ENCODE peak calls at places on chromosome 10, in four cellular contexts. One of them, this sample, is unnamed.

GRCh38 chr10:7544203-7544602 is 122.6 kb downstream of the ITIH5 start:
- DNase-seq in SK-N-SH: no peak
- DNase-seq in HepG2: no peak
- DNase-seq in HCT116: no peak
- DNase-seq in this sample: no peak

GRCh38 chr10:97050959-97051496 is 134.7 kb downstream of the SLIT1 start:
- DNase-seq in HCT116: no peak
- DNase-seq in HepG2: no peak
- DNase-seq in SK-N-SH: no peak
- DNase-seq in this sample: no peak

GRCh38 chr10:28180654-28181053 is 122.2 kb downstream of the MPP7 start:
- DNase-seq in HepG2: peak; percentile 2
- DNase-seq in HCT116: peak; percentile 69
- DNase-seq in SK-N-SH: no peak
- DNase-seq in this sample: no peak

GRCh38 chr10:70656489-70656888 is 15.8 kb upstream of the ADAMTS14 start:
- DNase-seq in SK-N-SH: no peak
- DNase-seq in HCT116: no peak
- DNase-seq in HepG2: no peak
- DNase-seq in this sample: peak; percentile 72

GRCh38 chr10:6461961-6462360 is 118.1 kb downstream of the PRKCQ start:
- DNase-seq in HepG2: no peak
- DNase-seq in HCT116: no peak
- DNase-seq in SK-N-SH: no peak
- DNase-seq in this sample: no peak

GRCh38 chr10:30436200-30436599 is 2.2 kb downstream of the MAP3K8 start:
- DNase-seq in HCT116: no peak
- DNase-seq in HepG2: no peak
- DNase-seq in SK-N-SH: no peak
- DNase-seq in this sample: peak; percentile 79

GRCh38 chr10:28684157-28684985 is 7.0 kb downstream of the BAMBI start:
- DNase-seq in HepG2: no peak
- DNase-seq in HCT116: no peak
- DNase-seq in SK-N-SH: no peak
- DNase-seq in this sample: no peak

GRCh38 chr10:97197030-97197500 is 11.3 kb upstream of the SLIT1 start:
- DNase-seq in HCT116: no peak
- DNase-seq in HepG2: no peak
- DNase-seq in SK-N-SH: no peak
- DNase-seq in this sample: peak; percentile 6

GRCh38 chr10:96360331-96360730 is 1.5 kb upstream of the OPALIN start:
- DNase-seq in HCT116: no peak
- DNase-seq in HepG2: no peak
- DNase-seq in SK-N-SH: no peak
- DNase-seq in this sample: no peak

GRCh38 chr10:88114368-88114767 is 250.9 kb downstream of the PTEN start:
- DNase-seq in HCT116: peak; percentile 35
- DNase-seq in SK-N-SH: peak; percentile 36
- DNase-seq in HepG2: peak; percentile 44
- DNase-seq in this sample: peak; percentile 39

GRCh38 chr10:63157845-63158624 is 24.9 kb downstream of the NRBF2 start:
- DNase-seq in HCT116: peak; percentile 85
- DNase-seq in SK-N-SH: peak; percentile 54
- DNase-seq in HepG2: peak; percentile 84
- DNase-seq in this sample: peak; percentile 92

GRCh38 chr10:72336259-72337038 is 18.3 kb downstream of the DNAJB12 start:
- DNase-seq in HepG2: no peak
- DNase-seq in SK-N-SH: no peak
- DNase-seq in HCT116: no peak
- DNase-seq in this sample: no peak

GRCh38 chr10:3811331-3811870 is 26.4 kb upstream of the KLF6 start:
- DNase-seq in SK-N-SH: no peak
- DNase-seq in HepG2: no peak
- DNase-seq in HCT116: no peak
- DNase-seq in this sample: no peak

GRCh38 chr10:14601872-14602725 is 172.6 kb downstream of the FAM107B start:
- DNase-seq in HCT116: peak; percentile 52
- DNase-seq in HepG2: peak; percentile 72
- DNase-seq in SK-N-SH: no peak
- DNase-seq in this sample: peak; percentile 8

GRCh38 chr10:30857803-30858202 is 173.9 kb downstream of the ZNF438 start:
- DNase-seq in HCT116: no peak
- DNase-seq in HepG2: no peak
- DNase-seq in SK-N-SH: no peak
- DNase-seq in this sample: no peak

GRCh38 chr10:100999742-101000601 is at the start of gene LZTS2:
- DNase-seq in SK-N-SH: peak; percentile 93
- DNase-seq in HepG2: no peak
- DNase-seq in HCT116: no peak
- DNase-seq in this sample: peak; percentile 78

GRCh38 chr10:100998991-100999741 is 442 bp upstream of the LZTS2 start:
- DNase-seq in HCT116: no peak
- DNase-seq in HepG2: peak; percentile 45
- DNase-seq in SK-N-SH: peak; percentile 93
- DNase-seq in this sample: peak; percentile 79

GRCh38 chr10:101000602-101000991 is 989 bp downstream of the LZTS2 start:
- DNase-seq in HepG2: no peak
- DNase-seq in HCT116: no peak
- DNase-seq in SK-N-SH: no peak
- DNase-seq in this sample: peak; percentile 27

GRCh38 chr10:101002456-101002855 is 2.8 kb downstream of the LZTS2 start:
- DNase-seq in HCT116: no peak
- DNase-seq in HepG2: no peak
- DNase-seq in SK-N-SH: no peak
- DNase-seq in this sample: no peak

DNA sequence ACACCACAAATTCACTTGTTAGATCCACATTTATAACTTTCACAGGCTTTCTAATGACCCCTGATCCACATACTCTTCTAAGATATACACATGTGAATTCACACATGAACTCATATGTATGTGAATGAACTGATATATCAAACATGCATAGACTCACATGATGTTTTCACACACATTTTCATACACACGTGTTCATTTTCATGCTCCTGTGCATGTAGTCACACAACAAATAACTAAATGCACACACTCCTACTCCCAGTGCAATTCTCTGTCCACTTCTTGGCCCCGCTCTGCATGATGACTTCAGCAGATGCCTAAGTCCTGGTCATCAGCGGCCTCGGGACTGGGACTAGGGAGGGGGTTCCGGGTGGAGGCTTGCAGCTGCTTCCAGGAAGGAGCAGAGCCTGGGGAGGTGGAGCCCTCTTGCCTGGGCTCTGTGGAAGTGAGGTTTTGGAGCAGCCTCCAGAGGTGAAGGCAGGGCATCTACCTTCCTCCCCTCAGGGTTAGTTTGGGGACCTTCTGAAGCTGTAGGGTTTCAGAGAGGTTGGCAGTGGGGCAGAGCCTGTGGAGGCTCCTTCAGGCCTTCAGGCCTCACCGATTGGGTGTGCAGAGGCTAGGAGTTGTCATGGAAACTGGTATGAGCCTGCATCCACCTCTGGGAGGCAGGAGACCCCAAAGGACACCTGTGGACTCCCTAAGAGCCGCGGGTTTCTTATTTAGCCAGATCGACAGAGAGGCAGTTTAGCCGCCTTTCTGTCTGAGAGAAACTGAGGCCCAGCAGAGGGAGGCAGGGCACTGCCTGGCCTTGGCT is 1.8 kb downstream of the LZTS2 start:
- DNase-seq in HepG2: no peak
- DNase-seq in SK-N-SH: peak; percentile 68
- DNase-seq in HCT116: no peak
- DNase-seq in this sample: no peak
- TF ChIP-seq ELF1 in HepG2: no peak
- TF ChIP-seq ELF1 in SK-N-SH: peak; percentile 40
- TF ChIP-seq ELF1 in HCT116: no peak
- TF ChIP-seq ELF1 in this sample: no peak

GRCh38 chr10:75640803-75641202 is 209.4 kb downstream of the LRMDA start:
- DNase-seq in SK-N-SH: no peak
- DNase-seq in HCT116: no peak
- DNase-seq in HepG2: no peak
- DNase-seq in this sample: no peak
- TF ChIP-seq ELF1 in SK-N-SH: no peak
- TF ChIP-seq ELF1 in HCT116: no peak
- TF ChIP-seq ELF1 in HepG2: no peak
- TF ChIP-seq ELF1 in this sample: no peak

DNA sequence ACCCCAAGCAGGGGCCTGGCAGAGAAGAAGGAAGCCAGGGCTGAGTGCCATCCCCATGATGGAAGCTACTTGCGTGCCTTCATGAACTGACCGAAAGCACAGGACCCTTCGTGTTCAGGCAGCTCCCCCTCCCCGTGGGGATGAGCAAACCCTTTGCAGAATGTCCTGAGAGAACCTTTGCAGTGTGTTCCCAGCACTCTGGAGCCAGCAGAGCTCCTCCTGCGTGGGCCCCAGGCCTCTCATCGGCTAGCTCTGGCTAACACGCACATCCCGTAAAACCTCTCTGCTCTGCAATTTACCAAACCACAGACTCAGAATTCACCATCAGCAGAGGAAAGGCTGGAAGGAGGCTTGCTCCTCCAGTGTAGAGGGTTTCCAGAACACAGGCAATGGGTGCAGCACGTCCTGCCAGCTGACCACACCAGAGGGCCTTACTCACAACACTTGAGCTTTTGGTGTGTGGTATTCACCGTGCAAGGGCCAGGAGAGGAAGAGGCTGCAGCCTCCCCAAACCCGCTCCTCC is 3.1 kb downstream of the SH3PXD2A start:
- DNase-seq in HCT116: no peak
- DNase-seq in SK-N-SH: no peak
- DNase-seq in HepG2: no peak
- DNase-seq in this sample: no peak
- TF ChIP-seq ELF1 in HCT116: no peak
- TF ChIP-seq ELF1 in SK-N-SH: no peak
- TF ChIP-seq ELF1 in HepG2: no peak
- TF ChIP-seq ELF1 in this sample: no peak

GRCh38 chr10:52390388-52390787 is 76.3 kb downstream of the DKK1 start:
- DNase-seq in HCT116: no peak
- DNase-seq in HepG2: no peak
- DNase-seq in SK-N-SH: no peak
- DNase-seq in this sample: no peak

GRCh38 chr10:52394246-52394645 is 80.2 kb downstream of the DKK1 start:
- DNase-seq in SK-N-SH: no peak
- DNase-seq in HepG2: no peak
- DNase-seq in HCT116: no peak
- DNase-seq in this sample: no peak

GRCh38 chr10:52387744-52388143 is 73.7 kb downstream of the DKK1 start:
- DNase-seq in HCT116: peak; percentile 8
- DNase-seq in SK-N-SH: no peak
- DNase-seq in HepG2: no peak
- DNase-seq in this sample: no peak

GRCh38 chr10:52391927-52392602 is 78.0 kb downstream of the DKK1 start:
- DNase-seq in SK-N-SH: no peak
- DNase-seq in HCT116: no peak
- DNase-seq in HepG2: no peak
- DNase-seq in this sample: no peak
- TF ChIP-seq ELF1 in SK-N-SH: no peak
- TF ChIP-seq ELF1 in HCT116: no peak
- TF ChIP-seq ELF1 in HepG2: no peak
- TF ChIP-seq ELF1 in this sample: no peak